ENCODE peak calls at places on chromosomes 3 and 15, in seven cellular contexts. One of them, this sample, is unnamed. For H3K4me1 and H3K9me3, the result is how much of the 10 kb centered on the place peaks cover.

GRCh38 chr3:188901671-188902331 is 270.0 kb upstream of the TPRG1 start:
- DNase-seq in ascending aorta: no peak
- DNase-seq in cardiac muscle cell: no peak
- DNase-seq in trophoblast cell: no peak
- DNase-seq in suprapubic skin: no peak
- DNase-seq in sigmoid colon: no peak
- DNase-seq in mammary epithelial cell: no peak
- DNase-seq in this sample: no peak

GRCh38 chr15:79257454-79257853 is 25.1 kb upstream of the ANKRD34C start:
- DNase-seq in trophoblast cell: no peak
- DNase-seq in suprapubic skin: no peak
- DNase-seq in ascending aorta: no peak
- DNase-seq in sigmoid colon: no peak
- DNase-seq in cardiac muscle cell: no peak
- DNase-seq in mammary epithelial cell: no peak
- DNase-seq in this sample: no peak

GRCh38 chr3:183094711-183095110 is 4.6 kb downstream of the MCCC1 start:
- DNase-seq in suprapubic skin: no peak
- DNase-seq in trophoblast cell: no peak
- DNase-seq in ascending aorta: no peak
- DNase-seq in sigmoid colon: no peak
- DNase-seq in cardiac muscle cell: no peak
- DNase-seq in mammary epithelial cell: peak
- DNase-seq in this sample: no peak

GRCh38 chr3:148911597-148911996 is 46.5 kb downstream of the CPA3 start:
- DNase-seq in trophoblast cell: no peak
- DNase-seq in suprapubic skin: no peak
- DNase-seq in cardiac muscle cell: no peak
- DNase-seq in sigmoid colon: no peak
- DNase-seq in ascending aorta: no peak
- DNase-seq in mammary epithelial cell: no peak
- DNase-seq in this sample: no peak

GRCh38 chr3:119469378-119470189 is 821 bp downstream of the POGLUT1 start:
- DNase-seq in suprapubic skin: no peak
- DNase-seq in cardiac muscle cell: no peak
- DNase-seq in mammary epithelial cell: peak
- DNase-seq in ascending aorta: no peak
- DNase-seq in trophoblast cell: no peak
- DNase-seq in sigmoid colon: no peak
- DNase-seq in this sample: peak

GRCh38 chr15:64767203-64767602 is 8.2 kb downstream of the RBPMS2 start:
- DNase-seq in mammary epithelial cell: no peak
- DNase-seq in cardiac muscle cell: no peak
- DNase-seq in trophoblast cell: no peak
- DNase-seq in suprapubic skin: no peak
- DNase-seq in sigmoid colon: no peak
- DNase-seq in ascending aorta: no peak
- DNase-seq in this sample: peak

GRCh38 chr15:30933293-30933692 is 29.6 kb downstream of the FAN1 start:
- DNase-seq in sigmoid colon: no peak
- DNase-seq in suprapubic skin: no peak
- DNase-seq in ascending aorta: no peak
- DNase-seq in mammary epithelial cell: peak
- DNase-seq in trophoblast cell: no peak
- DNase-seq in cardiac muscle cell: no peak
- DNase-seq in this sample: no peak

GRCh38 chr3:125313060-125313635 is 62.0 kb downstream of the ZNF148 start:
- DNase-seq in cardiac muscle cell: no peak
- DNase-seq in ascending aorta: no peak
- DNase-seq in trophoblast cell: no peak
- DNase-seq in mammary epithelial cell: peak
- DNase-seq in sigmoid colon: no peak
- DNase-seq in suprapubic skin: no peak
- DNase-seq in this sample: no peak

GRCh38 chr15:80559320-80559693 is 135.8 kb upstream of the ABHD17C start:
- DNase-seq in mammary epithelial cell: no peak
- DNase-seq in sigmoid colon: no peak
- DNase-seq in cardiac muscle cell: peak
- DNase-seq in suprapubic skin: no peak
- DNase-seq in trophoblast cell: no peak
- DNase-seq in ascending aorta: no peak
- DNase-seq in this sample: no peak

GRCh38 chr3:189941679-189942078 is 179.0 kb downstream of the P3H2 start:
- DNase-seq in ascending aorta: no peak
- DNase-seq in trophoblast cell: peak
- DNase-seq in sigmoid colon: no peak
- DNase-seq in mammary epithelial cell: peak
- DNase-seq in cardiac muscle cell: no peak
- DNase-seq in suprapubic skin: no peak
- DNase-seq in this sample: no peak

GRCh38 chr3:64321747-64322146 is 96.5 kb upstream of the PRICKLE2 start:
- DNase-seq in mammary epithelial cell: peak
- DNase-seq in ascending aorta: no peak
- DNase-seq in sigmoid colon: no peak
- DNase-seq in suprapubic skin: no peak
- DNase-seq in trophoblast cell: peak
- DNase-seq in cardiac muscle cell: peak
- DNase-seq in this sample: no peak

GRCh38 chr3:71442648-71443047 is 140.9 kb downstream of the FOXP1 start:
- DNase-seq in sigmoid colon: no peak
- DNase-seq in trophoblast cell: no peak
- DNase-seq in suprapubic skin: no peak
- DNase-seq in cardiac muscle cell: no peak
- DNase-seq in ascending aorta: no peak
- DNase-seq in mammary epithelial cell: no peak
- DNase-seq in this sample: no peak
- H3K4me1 ChIP-seq in sigmoid colon: under half
- H3K4me1 ChIP-seq in trophoblast cell: under half
- H3K4me1 ChIP-seq in suprapubic skin: half or more
- H3K4me1 ChIP-seq in cardiac muscle cell: under half
- H3K4me1 ChIP-seq in ascending aorta: under half
- H3K4me1 ChIP-seq in mammary epithelial cell: half or more
- H3K4me1 ChIP-seq in this sample: half or more

GRCh38 chr3:152321321-152321720 is 52.6 kb downstream of the MBNL1 start:
- DNase-seq in trophoblast cell: no peak
- DNase-seq in ascending aorta: no peak
- DNase-seq in cardiac muscle cell: no peak
- DNase-seq in sigmoid colon: no peak
- DNase-seq in mammary epithelial cell: no peak
- DNase-seq in suprapubic skin: no peak
- DNase-seq in this sample: no peak
- H3K4me3 ChIP-seq in trophoblast cell: no peak
- H3K4me3 ChIP-seq in ascending aorta: peak
- H3K4me3 ChIP-seq in cardiac muscle cell: no peak
- H3K4me3 ChIP-seq in sigmoid colon: no peak
- H3K4me3 ChIP-seq in mammary epithelial cell: no peak
- H3K4me3 ChIP-seq in suprapubic skin: no peak
- H3K4me3 ChIP-seq in this sample: peak

GRCh38 chr3:18199757-18200156 is 225.4 kb downstream of the SATB1 start:
- DNase-seq in mammary epithelial cell: no peak
- DNase-seq in sigmoid colon: no peak
- DNase-seq in trophoblast cell: no peak
- DNase-seq in ascending aorta: no peak
- DNase-seq in cardiac muscle cell: no peak
- DNase-seq in suprapubic skin: no peak
- DNase-seq in this sample: no peak

GRCh38 chr3:18194431-18194830 is 230.7 kb downstream of the SATB1 start:
- DNase-seq in cardiac muscle cell: no peak
- DNase-seq in suprapubic skin: no peak
- DNase-seq in trophoblast cell: no peak
- DNase-seq in ascending aorta: no peak
- DNase-seq in sigmoid colon: no peak
- DNase-seq in mammary epithelial cell: no peak
- DNase-seq in this sample: no peak

GRCh38 chr3:18201315-18201714 is 223.8 kb downstream of the SATB1 start:
- DNase-seq in cardiac muscle cell: no peak
- DNase-seq in trophoblast cell: no peak
- DNase-seq in suprapubic skin: no peak
- DNase-seq in ascending aorta: no peak
- DNase-seq in mammary epithelial cell: no peak
- DNase-seq in sigmoid colon: no peak
- DNase-seq in this sample: no peak

GRCh38 chr3:18190646-18191045 is 234.5 kb downstream of the SATB1 start:
- DNase-seq in cardiac muscle cell: no peak
- DNase-seq in sigmoid colon: no peak
- DNase-seq in suprapubic skin: no peak
- DNase-seq in mammary epithelial cell: no peak
- DNase-seq in trophoblast cell: no peak
- DNase-seq in ascending aorta: no peak
- DNase-seq in this sample: no peak

GRCh38 chr3:18195836-18196235 is 229.3 kb downstream of the SATB1 start:
- DNase-seq in cardiac muscle cell: no peak
- DNase-seq in ascending aorta: no peak
- DNase-seq in suprapubic skin: no peak
- DNase-seq in sigmoid colon: no peak
- DNase-seq in trophoblast cell: no peak
- DNase-seq in mammary epithelial cell: no peak
- DNase-seq in this sample: no peak
- H3K9me3 ChIP-seq in cardiac muscle cell: under half
- H3K9me3 ChIP-seq in ascending aorta: under half
- H3K9me3 ChIP-seq in suprapubic skin: under half
- H3K9me3 ChIP-seq in sigmoid colon: under half
- H3K9me3 ChIP-seq in trophoblast cell: under half
- H3K9me3 ChIP-seq in mammary epithelial cell: under half
- H3K9me3 ChIP-seq in this sample: under half

GRCh38 chr3:102122527-102122926 is 273.2 kb downstream of the NFKBIZ start:
- DNase-seq in sigmoid colon: no peak
- DNase-seq in suprapubic skin: no peak
- DNase-seq in ascending aorta: no peak
- DNase-seq in trophoblast cell: no peak
- DNase-seq in mammary epithelial cell: no peak
- DNase-seq in cardiac muscle cell: no peak
- DNase-seq in this sample: no peak

GRCh38 chr3:102124301-102125158 is 275.2 kb downstream of the NFKBIZ start:
- DNase-seq in sigmoid colon: no peak
- DNase-seq in ascending aorta: no peak
- DNase-seq in trophoblast cell: peak
- DNase-seq in cardiac muscle cell: no peak
- DNase-seq in mammary epithelial cell: peak
- DNase-seq in suprapubic skin: no peak
- DNase-seq in this sample: no peak

GRCh38 chr3:102125197-102125993 is 276.1 kb downstream of the NFKBIZ start:
- DNase-seq in ascending aorta: no peak
- DNase-seq in sigmoid colon: no peak
- DNase-seq in trophoblast cell: no peak
- DNase-seq in cardiac muscle cell: no peak
- DNase-seq in suprapubic skin: no peak
- DNase-seq in mammary epithelial cell: no peak
- DNase-seq in this sample: no peak

GRCh38 chr3:102123590-102124190 is 274.4 kb downstream of the NFKBIZ start:
- DNase-seq in sigmoid colon: no peak
- DNase-seq in trophoblast cell: no peak
- DNase-seq in ascending aorta: no peak
- DNase-seq in mammary epithelial cell: peak
- DNase-seq in cardiac muscle cell: no peak
- DNase-seq in suprapubic skin: no peak
- DNase-seq in this sample: no peak

DNA sequence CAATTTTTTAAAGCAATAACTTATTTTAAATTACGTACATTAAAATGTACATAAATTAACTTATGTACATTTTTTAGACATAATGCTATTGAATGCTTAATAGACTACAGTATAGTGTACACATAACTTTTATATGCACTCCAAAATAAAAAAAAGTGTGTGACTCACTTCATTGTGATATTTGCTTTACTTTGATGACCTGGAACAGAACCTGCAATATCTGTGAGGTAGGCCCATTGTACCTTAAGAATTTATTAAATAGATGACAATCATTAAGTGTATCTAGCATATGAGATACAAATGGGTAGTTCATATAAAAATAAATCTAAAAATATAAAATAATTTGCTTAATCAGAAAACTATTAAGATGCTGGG is 276.7 kb downstream of the NFKBIZ start:
- DNase-seq in suprapubic skin: no peak
- DNase-seq in sigmoid colon: no peak
- DNase-seq in cardiac muscle cell: no peak
- DNase-seq in mammary epithelial cell: no peak
- DNase-seq in trophoblast cell: no peak
- DNase-seq in ascending aorta: no peak
- DNase-seq in this sample: no peak
- H3K4me1 ChIP-seq in suprapubic skin: under half
- H3K4me1 ChIP-seq in sigmoid colon: under half
- H3K4me1 ChIP-seq in cardiac muscle cell: under half
- H3K4me1 ChIP-seq in mammary epithelial cell: under half
- H3K4me1 ChIP-seq in trophoblast cell: under half
- H3K4me1 ChIP-seq in ascending aorta: under half
- H3K4me1 ChIP-seq in this sample: under half

This sample was measured in CD4-positive, CD25-positive, alpha-beta regulatory T cell.